ENCODE peak calls at places on chromosomes 3 and 15, in four cellular contexts. B, M, A and V are unnamed samples.

GRCh38 chr15:25944386-25944785 is 81.3 kb upstream of the ATP10A start:
- ATAC-seq in A (no peak), M (no peak), B (no peak), V (no peak)

GRCh38 chr3:71065764-71066013 is 517.8 kb downstream of the FOXP1 start:
- ATAC-seq in A (no peak), M (no peak), B (no peak), V (no peak)

GRCh38 chr3:24401090-24401810 is 93.4 kb downstream of the THRB start:
- ATAC-seq in B (no peak), A (no peak), M (no peak), V (peak; percentile 48)

GRCh38 chr3:194150252-194150934 is 14.4 kb downstream of the HES1 start:
- ATAC-seq in B (no peak), M (no peak), A (no peak), V (no peak)

GRCh38 chr3:9448643-9449042 is 51.2 kb downstream of the SETD5 start:
- ATAC-seq in A (no peak), B (no peak), M (no peak), V (no peak)

GRCh38 chr3:134822065-134822464 is 27.0 kb downstream of the EPHB1 start:
- ATAC-seq in B (no peak), M (no peak), A (no peak), V (no peak)

GRCh38 chr3:102005551-102005950 is 156.2 kb downstream of the NFKBIZ start:
- ATAC-seq in A (no peak), B (no peak), M (no peak), V (no peak)

GRCh38 chr15:92920595-92921169 is 20.6 kb downstream of the CHD2 start:
- ATAC-seq in A (no peak), M (no peak), B (no peak), V (no peak)

GRCh38 chr3:77726509-77726908 is 686.6 kb downstream of the ROBO2 start:
- ATAC-seq in M (no peak), A (no peak), B (no peak), V (no peak)

GRCh38 chr3:127771746-127772145 is 50.6 kb downstream of the MGLL start:
- ATAC-seq in B (no peak), A (no peak), M (no peak), V (no peak)

GRCh38 chr3:24137958-24138875 is 193.1 kb downstream of the NR1D2 start:
- ATAC-seq in B (no peak), M (no peak), A (no peak), V (no peak)

GRCh38 chr15:80214979-80215378 is 37.0 kb downstream of the CTXND1 start:
- ATAC-seq in B (no peak), M (no peak), A (no peak), V (no peak)

GRCh38 chr3:38560284-38560683 is 64.1 kb downstream of the EXOG start:
- ATAC-seq in A (no peak), M (no peak), B (no peak), V (no peak)

GRCh38 chr3:188848947-188849346 is 322.8 kb upstream of the TPRG1 start:
- ATAC-seq in M (no peak), A (no peak), B (no peak), V (no peak)